ENCODE peak calls at places on chromosomes 2 and 18, in eight cellular contexts. O is ovary; T is tibial nerve; E is fibroblast of lung; W is body of pancreas; M is K562; U is CD8-positive, alpha-beta T cell; K is uterus. I is an unnamed sample.

GRCh38 chr2:48483506-48483905 is 46.4 kb upstream of the STON1 start:
- DNase-seq in U (no peak), W (no peak), T (no peak), K (peak; percentile 63), E (peak; percentile 85), M (no peak), O (no peak), I (no peak)

GRCh38 chr2:188142636-188143035 is 149.0 kb upstream of the GULP1 start:
- DNase-seq in E (peak; percentile 36), U (no peak), W (no peak), T (no peak), K (no peak), M (no peak), O (no peak), I (no peak)

GRCh38 chr18:23422751-23423418 is 30.2 kb upstream of the RIOK3 start:
- DNase-seq in M (peak; percentile 63), K (no peak), T (no peak), E (peak; percentile 21), W (peak; percentile 24), O (no peak), U (no peak), I (peak; percentile 37)

GRCh38 chr2:10056439-10056838 is 13.1 kb downstream of the KLF11 start:
- DNase-seq in T (no peak), U (no peak), W (no peak), M (no peak), O (no peak), E (no peak), K (no peak), I (no peak)

GRCh38 chr2:42944744-42945415 is 152.5 kb upstream of the HAAO start:
- DNase-seq in U (no peak), T (no peak), W (no peak), E (no peak), M (peak; percentile 47), K (no peak), O (no peak), I (no peak)

GRCh38 chr2:88521445-88522070 is 69.1 kb upstream of the FOXI3 start:
- DNase-seq in T (no peak), E (no peak), U (no peak), M (no peak), O (no peak), W (no peak), K (no peak), I (no peak)

GRCh38 chr18:65380986-65381385 is 369.8 kb upstream of the CDH7 start:
- DNase-seq in O (no peak), U (no peak), W (no peak), K (no peak), M (no peak), T (no peak), E (no peak), I (no peak)

GRCh38 chr2:101219281-101219680 is 33.4 kb upstream of the CNOT11 start:
- DNase-seq in K (no peak), O (no peak), M (no peak), E (no peak), U (no peak), T (no peak), W (no peak), I (no peak)

GRCh38 chr2:147037048-147037447 is 807.8 kb upstream of the ACVR2A start:
- DNase-seq in W (no peak), K (no peak), U (no peak), T (no peak), E (no peak), M (no peak), O (no peak), I (no peak)

GRCh38 chr2:64952896-64953482 is 36.2 kb upstream of the SLC1A4 start:
- DNase-seq in W (no peak), K (no peak), E (peak; percentile 96), U (no peak), M (no peak), O (no peak), T (no peak), I (no peak)

GRCh38 chr2:181304011-181304844 is 153.0 kb upstream of the ITGA4 start:
- DNase-seq in W (no peak), E (no peak), O (no peak), K (no peak), M (no peak), U (no peak), T (no peak), I (no peak)

GRCh38 chr2:136065384-136065783 is 52.6 kb downstream of the CXCR4 start:
- DNase-seq in E (no peak), M (no peak), U (no peak), W (no peak), T (no peak), O (no peak), K (no peak), I (no peak)

GRCh38 chr2:164677733-164678132 is 56.5 kb upstream of the GRB14 start:
- DNase-seq in U (no peak), M (no peak), E (no peak), W (no peak), T (no peak), O (no peak), K (no peak), I (no peak)

GRCh38 chr2:12313445-12314118 is 403.2 kb upstream of the TRIB2 start:
- DNase-seq in E (no peak), M (no peak), T (no peak), W (no peak), O (no peak), U (no peak), K (no peak), I (no peak)

GRCh38 chr2:128457716-128458115 is 139.0 kb upstream of the HS6ST1 start:
- DNase-seq in M (no peak), T (no peak), E (no peak), U (no peak), O (no peak), K (no peak), W (no peak), I (no peak)

GRCh38 chr2:230714122-230714453 is 1.4 kb downstream of the CAB39 start:
- DNase-seq in O (no peak), T (no peak), U (peak; percentile 43), K (no peak), W (no peak), M (no peak), E (peak; percentile 84), I (no peak)

GRCh38 chr18:45522371-45522770 is 92.9 kb upstream of the SLC14A2 start:
- DNase-seq in O (no peak), E (peak; percentile 68), K (no peak), M (no peak), U (no peak), T (no peak), W (no peak), I (no peak)

GRCh38 chr18:24189007-24189528 is 50.2 kb downstream of the CABYR start:
- DNase-seq in W (no peak), T (no peak), U (no peak), K (no peak), E (peak; percentile 57), O (no peak), M (no peak), I (no peak)

GRCh38 chr18:41973989-41974388 is 19.0 kb downstream of the PIK3C3 start:
- DNase-seq in W (no peak), E (no peak), U (no peak), T (no peak), M (no peak), O (no peak), K (no peak), I (no peak)

GRCh38 chr2:147224070-147224469 is 620.8 kb upstream of the ACVR2A start:
- DNase-seq in T (no peak), K (no peak), M (no peak), W (no peak), U (no peak), E (no peak), O (no peak), I (no peak)

GRCh38 chr2:96153291-96153713 is 8.1 kb upstream of the DUSP2 start:
- DNase-seq in T (no peak), O (no peak), W (no peak), M (no peak), K (peak; percentile 6), U (no peak), E (no peak), I (no peak)
- H3K9me3 ChIP-seq in T (no peaks in the 10 kb centered on the region), O (no peaks in the 10 kb centered on the region), W (no peaks in the 10 kb centered on the region), M (no peaks in the 10 kb centered on the region), K (no peaks in the 10 kb centered on the region), U (no peaks in the 10 kb centered on the region), E (no peaks in the 10 kb centered on the region), I (no peaks in the 10 kb centered on the region)

GRCh38 chr2:196276421-196276820 is 105.0 kb upstream of the STK17B start:
- DNase-seq in K (no peak), M (no peak), W (no peak), U (no peak), E (no peak), T (no peak), O (no peak), I (no peak)
- H3K27ac ChIP-seq in K (no peak overlapping the region), M (no peak overlapping the region), W (no peak overlapping the region), U (no peak overlapping the region), E (no peak overlapping the region), T (no peak overlapping the region), O (no peak overlapping the region), I (no peak overlapping the region)

GRCh38 chr18:79888016-79888415 is 63.4 kb downstream of the SLC66A2 start:
- DNase-seq in E (no peak), K (no peak), U (no peak), M (no peak), W (no peak), T (no peak), O (no peak), I (no peak)
- H3K9me3 ChIP-seq in E (no peaks in the 10 kb centered on the region), K (no peaks in the 10 kb centered on the region), U (peaks cover 6% of the 10 kb centered on the region), M (no peaks in the 10 kb centered on the region), W (peaks cover 13% of the 10 kb centered on the region), T (no peaks in the 10 kb centered on the region), O (peaks cover 3% of the 10 kb centered on the region), I (no peaks in the 10 kb centered on the region)

GRCh38 chr2:174840436-174840835 is 76.2 kb upstream of the CHRNA1 start:
- DNase-seq in M (no peak), E (peak; percentile 66), U (no peak), O (no peak), K (no peak), W (no peak), T (no peak), I (no peak)

GRCh38 chr2:174839672-174840071 is 75.4 kb upstream of the CHRNA1 start:
- DNase-seq in U (no peak), M (no peak), W (no peak), K (no peak), T (no peak), O (no peak), E (no peak), I (no peak)

GRCh38 chr2:174833737-174834136 is 69.5 kb upstream of the CHRNA1 start:
- DNase-seq in K (no peak), T (no peak), O (no peak), W (no peak), E (no peak), M (no peak), U (no peak), I (no peak)

GRCh38 chr2:174835797-174836255 is 71.6 kb upstream of the CHRNA1 start:
- DNase-seq in K (no peak), O (no peak), E (peak; percentile 97), T (no peak), M (no peak), U (no peak), W (no peak), I (no peak)

DNA sequence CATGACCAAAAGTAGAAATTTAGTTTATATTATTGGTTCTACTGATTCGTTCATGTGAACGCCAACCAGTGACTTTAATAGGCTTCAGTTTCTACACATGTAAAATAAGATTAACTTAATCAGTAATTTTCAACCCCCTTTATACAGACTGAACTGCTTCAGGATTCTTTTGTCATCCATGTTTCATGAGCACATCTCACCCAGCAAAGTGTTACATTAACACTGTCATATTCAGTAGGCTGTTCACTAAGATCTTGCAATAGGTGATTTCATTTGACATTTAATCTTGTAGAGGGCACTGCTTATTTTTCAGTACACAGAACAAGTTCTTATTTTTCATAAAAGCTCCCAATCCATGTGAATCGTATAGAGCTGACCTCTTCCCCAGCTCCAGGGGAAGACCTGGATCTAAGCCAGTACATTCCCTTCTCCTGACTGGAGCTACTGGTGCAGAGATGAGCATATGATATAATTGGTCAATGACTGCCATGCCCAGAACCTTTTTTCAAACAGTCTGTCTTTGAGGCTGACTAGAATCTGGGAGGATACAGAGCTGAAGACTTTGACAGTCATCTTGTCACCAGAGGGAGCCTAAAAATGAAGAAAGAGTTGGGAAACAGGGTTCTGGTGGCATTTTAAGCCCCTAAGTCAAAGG is 72.2 kb upstream of the CHRNA1 start:
- DNase-seq in T (no peak), E (peak; percentile 98), U (no peak), O (no peak), W (no peak), M (no peak), K (no peak), I (peak; percentile 22)
- H3K27ac ChIP-seq in T (peak overlapping the region; percentile 32), E (peak overlapping the region; percentile 87), U (no peak overlapping the region), O (no peak overlapping the region), W (no peak overlapping the region), M (no peak overlapping the region), K (no peak overlapping the region), I (no peak overlapping the region)

I was measured in thyroid gland.